ENCODE peak calls at places on chromosomes 16 and 17, in five cellular contexts. B is left lung, V is uterus, D is adrenal gland, A is ascending aorta. S is an unnamed sample.

GRCh38 chr17:17350491-17351355 is 47.5 kb downstream of the NT5M start:
- DNase-seq in B (no peak), V (no peak), D (no peak), A (no peak), S (no peak)

GRCh38 chr17:39225974-39226683 is 384 bp upstream of the STAC2 start:
- DNase-seq in B (no peak), V (peak), D (peak), A (peak), S (peak)

GRCh38 chr17:64466019-64466735 is 17.3 kb downstream of the MILR1 start:
- DNase-seq in B (no peak), V (no peak), D (no peak), A (no peak), S (no peak)

GRCh38 chr17:1898872-1899271 is 69.1 kb downstream of the RPA1 start:
- DNase-seq in B (no peak), V (no peak), D (no peak), A (no peak), S (no peak)

GRCh38 chr17:36069131-36069530 is 5.1 kb downstream of the CCL18 start:
- DNase-seq in B (no peak), V (no peak), D (no peak), A (no peak), S (no peak)

GRCh38 chr16:87178177-87178863 is 138.9 kb downstream of the C16orf95 start:
- DNase-seq in B (no peak), V (no peak), D (no peak), A (no peak), S (no peak)

GRCh38 chr17:82854226-82854625 is 14.4 kb upstream of the ZNF750 start:
- DNase-seq in B (no peak), V (no peak), D (no peak), A (no peak), S (no peak)

GRCh38 chr17:71057448-71057847 is 888.1 kb downstream of the KCNJ2 start:
- DNase-seq in B (no peak), V (no peak), D (no peak), A (no peak), S (no peak)

GRCh38 chr17:63445065-63445464 is 1.0 kb downstream of the CYB561 start:
- DNase-seq in B (no peak), V (no peak), D (no peak), A (no peak), S (no peak)

GRCh38 chr16:11742041-11742535 is 569 bp downstream of the TXNDC11 start:
- DNase-seq in B (peak), V (peak), D (peak), A (peak), S (peak)

GRCh38 chr17:56291226-56291805 is 138.0 kb downstream of the ANKFN1 start:
- DNase-seq in B (no peak), V (no peak), D (no peak), A (no peak), S (no peak)

GRCh38 chr17:81576621-81577277 is 24.6 kb upstream of the FAAP100 start:
- DNase-seq in B (no peak), V (no peak), D (no peak), A (no peak), S (no peak)

GRCh38 chr17:63240106-63240505 is 206.0 kb downstream of the CYB561 start:
- DNase-seq in B (no peak), V (no peak), D (no peak), A (no peak), S (no peak)

GRCh38 chr17:81228420-81228819 is 5.7 kb upstream of the CEP131 start:
- DNase-seq in B (no peak), V (no peak), D (no peak), A (no peak), S (peak)

DNA sequence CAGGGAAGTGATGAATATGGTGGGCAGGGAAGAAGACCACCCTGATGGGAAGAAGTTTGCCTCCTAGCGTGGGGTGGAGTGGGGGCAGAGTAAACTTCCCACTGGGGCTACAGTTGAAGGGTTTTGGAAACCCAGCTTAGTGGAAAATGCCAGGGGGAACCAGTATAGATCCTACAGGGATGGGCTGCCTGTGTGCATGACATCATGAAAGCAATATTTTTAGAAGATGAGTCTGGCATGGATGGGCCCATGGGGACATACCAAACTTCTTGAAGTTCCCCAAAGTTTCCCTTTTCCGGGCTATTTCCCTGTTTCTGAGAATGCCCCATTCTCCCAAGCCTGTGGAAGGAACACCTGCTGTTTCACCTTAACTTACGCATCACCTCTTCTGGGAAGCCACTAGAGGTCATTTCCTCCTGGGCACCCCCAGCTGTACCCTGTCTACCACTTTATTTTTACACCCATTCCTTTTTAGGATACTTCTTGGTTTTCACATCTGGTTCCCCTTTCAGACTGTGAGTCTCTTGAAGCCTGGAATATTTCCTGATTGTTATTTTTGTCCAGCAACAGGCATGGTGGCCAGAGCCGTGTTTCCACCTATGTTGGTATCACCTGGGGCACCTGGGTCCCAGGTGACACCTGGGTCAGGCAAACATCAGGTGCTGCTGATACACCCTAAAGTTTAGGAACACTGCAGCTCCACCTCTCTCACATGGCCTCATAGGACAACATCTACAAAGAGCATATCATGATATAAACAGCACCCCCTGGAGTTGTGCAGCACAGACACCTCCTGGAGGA is 9.8 kb downstream of the SOCS3 start:
- DNase-seq in B (no peak), V (no peak), D (no peak), A (no peak), S (no peak)
- TF ChIP-seq CTCF in B (no peak), V (no peak), D (no peak), A (no peak), S (no peak)

GRCh38 chr16:1918890-1919679 is 870 bp upstream of the HS3ST6 start:
- DNase-seq in B (no peak), V (no peak), D (no peak), A (no peak), S (no peak)
- TF ChIP-seq CTCF in B (no peak), V (no peak), D (no peak), A (no peak), S (no peak)

GRCh38 chr17:15048381-15048780 is 216.7 kb downstream of the PMP22 start:
- DNase-seq in B (no peak), V (no peak), D (no peak), A (no peak), S (no peak)
- TF ChIP-seq CTCF in B (no peak), V (no peak), D (no peak), A (no peak), S (no peak)

DNA sequence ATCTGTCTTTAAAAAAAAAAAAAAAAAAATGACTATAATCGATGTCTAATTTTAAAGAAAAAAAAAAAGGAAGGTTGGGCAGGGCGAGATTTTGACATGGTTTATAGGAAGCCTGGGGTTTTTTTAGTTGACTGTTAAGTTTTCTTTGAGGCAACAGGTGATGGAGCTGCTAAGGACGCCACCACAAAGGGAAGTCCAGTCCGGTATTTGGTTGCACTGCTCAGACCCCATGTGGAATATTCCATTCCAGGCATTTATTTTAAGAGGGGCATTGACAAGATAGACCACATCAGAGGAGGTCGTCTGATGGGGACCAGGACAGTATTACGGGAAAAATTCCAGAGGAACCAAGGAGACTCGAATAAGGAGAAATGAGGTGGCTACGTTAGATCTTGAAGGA is 168.4 kb downstream of the CCDC182 start:
- DNase-seq in B (no peak), V (no peak), D (no peak), A (no peak), S (no peak)
- TF ChIP-seq CTCF in B (no peak), V (no peak), D (no peak), A (no peak), S (no peak)

DNA sequence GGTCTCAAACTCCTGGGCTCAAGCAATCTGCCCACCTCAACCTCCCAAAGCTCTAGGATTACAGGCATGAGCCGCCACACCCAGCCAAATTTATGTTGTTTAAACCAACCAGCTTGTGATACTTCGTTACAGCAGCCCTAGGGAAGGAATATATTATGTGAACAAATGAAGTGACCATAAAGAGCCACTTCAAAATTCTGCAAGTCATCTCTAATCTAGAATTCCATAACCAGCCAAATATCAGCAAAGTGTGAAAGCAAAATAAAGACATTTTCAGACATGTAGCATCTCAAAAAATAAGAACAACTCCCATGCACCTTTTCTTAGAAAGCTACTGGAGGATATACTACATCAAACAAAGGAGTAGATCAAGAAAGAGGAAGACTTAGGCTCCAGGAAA is 36.0 kb downstream of the AIPL1 start:
- DNase-seq in B (no peak), V (no peak), D (no peak), A (no peak), S (no peak)
- TF ChIP-seq CTCF in B (no peak), V (no peak), D (no peak), A (no peak), S (no peak)

GRCh38 chr17:33028778-33029177 is 37.1 kb downstream of the SPACA3 start:
- DNase-seq in B (no peak), V (no peak), D (no peak), A (no peak), S (no peak)
- TF ChIP-seq CTCF in B (no peak), V (no peak), D (no peak), A (no peak), S (no peak)